ENCODE peak calls at places on chromosomes 12 and 14, in seven cellular contexts. G is trophoblast cell; X is IMR-90; S is HuH-7; Y is NCI-H1092; T is frontal cortex; J is stimulated activated CD4-positive, alpha-beta T cell treated with anti-CD3 and anti-CD28 coated beads, Interleukin-12 subunit alpha, Interleukin-12 subunit beta, amount 100 ng/mL, for 24 hours. Q is an unnamed sample.
A peak's percentile ranks its signal among the peaks of the same experiment; 100 is the strongest.

GRCh38 chr14:90815817-90816662 is at the start of gene TTC7B:
- DNase-seq in G (peak; percentile 61), X (peak; percentile 24), S (peak; percentile 76), Y (peak; percentile 17), T (peak; percentile 94), J (no peak), Q (peak; percentile 73)

GRCh38 chr14:64109821-64110554 is 184.2 kb downstream of the ESR2 start:
- DNase-seq in G (peak; percentile 96), X (peak; percentile 49), S (no peak), Y (no peak), T (no peak), J (no peak), Q (no peak)

GRCh38 chr14:99255621-99256482 is 16.1 kb downstream of the BCL11B start:
- DNase-seq in G (no peak), X (no peak), S (no peak), Y (no peak), T (no peak), J (no peak), Q (no peak)

GRCh38 chr12:109263439-109263838 is 45.6 kb downstream of the FOXN4 start:
- DNase-seq in G (no peak), X (no peak), S (no peak), Y (no peak), T (no peak), J (no peak), Q (no peak)

GRCh38 chr14:69637503-69638030 is 26.2 kb downstream of the SUSD6 start:
- DNase-seq in G (no peak), X (no peak), S (no peak), Y (no peak), T (no peak), J (no peak), Q (no peak)

GRCh38 chr12:89236237-89236636 is 116.1 kb downstream of the DUSP6 start:
- DNase-seq in G (no peak), X (peak; percentile 86), S (no peak), Y (no peak), T (no peak), J (no peak), Q (no peak)

GRCh38 chr14:86057018-86057667 is 527.2 kb downstream of the FLRT2 start:
- DNase-seq in G (peak; percentile 27), X (peak; percentile 39), S (peak; percentile 5), Y (no peak), T (no peak), J (peak; percentile 14), Q (no peak)

GRCh38 chr12:119695034-119695433 is 27.1 kb downstream of the PRKAB1 start:
- DNase-seq in G (no peak), X (no peak), S (peak; percentile 22), Y (no peak), T (no peak), J (no peak), Q (no peak)

GRCh38 chr12:113184900-113185179 is 438 bp downstream of the DDX54 start:
- DNase-seq in G (peak; percentile 83), X (peak; percentile 86), S (peak; percentile 97), Y (peak; percentile 67), T (peak; percentile 82), J (peak; percentile 82), Q (peak; percentile 93)

GRCh38 chr14:70735043-70735442 is 74.3 kb downstream of the MAP3K9 start:
- DNase-seq in G (no peak), X (no peak), S (no peak), Y (peak; percentile 56), T (no peak), J (no peak), Q (no peak)

GRCh38 chr14:53380508-53381225 is 227.5 kb upstream of the DDHD1 start:
- DNase-seq in G (no peak), X (no peak), S (no peak), Y (no peak), T (no peak), J (no peak), Q (no peak)

GRCh38 chr14:76687611-76688372 is 73.5 kb upstream of the VASH1 start:
- DNase-seq in G (peak; percentile 98), X (no peak), S (peak; percentile 15), Y (peak; percentile 11), T (no peak), J (no peak), Q (no peak)

GRCh38 chr14:68111733-68112270 is 292.2 kb downstream of the RAD51B start:
- DNase-seq in G (no peak), X (no peak), S (no peak), Y (peak; percentile 82), T (no peak), J (no peak), Q (no peak)

Q was measured in Right ventricle myocardium inferior.